ENCODE peak calls at places on chromosome 1, in four cellular contexts. One of them, this sample, is unnamed.

GRCh38 chr1:51305371-51305823 is 25.0 kb downstream of the TTC39A start:
- DNase-seq in retina: no peak
- DNase-seq in stimulated activated CD4-positive, alpha-beta T cell treated with anti-CD3 and anti-CD28 coated beads, Interleukin-12 subunit alpha, Interleukin-12 subunit beta, amount 100 ng/mL, for 4 hours: no peak
- DNase-seq in ovary: no peak
- DNase-seq in this sample: no peak

GRCh38 chr1:78165816-78166215 is 120.0 kb downstream of the GIPC2 start:
- DNase-seq in retina: no peak
- DNase-seq in stimulated activated CD4-positive, alpha-beta T cell treated with anti-CD3 and anti-CD28 coated beads, Interleukin-12 subunit alpha, Interleukin-12 subunit beta, amount 100 ng/mL, for 4 hours: no peak
- DNase-seq in ovary: no peak
- DNase-seq in this sample: no peak

GRCh38 chr1:107140703-107141490 is at the start of gene NTNG1:
- DNase-seq in retina: no peak
- DNase-seq in stimulated activated CD4-positive, alpha-beta T cell treated with anti-CD3 and anti-CD28 coated beads, Interleukin-12 subunit alpha, Interleukin-12 subunit beta, amount 100 ng/mL, for 4 hours: peak
- DNase-seq in ovary: no peak
- DNase-seq in this sample: peak

GRCh38 chr1:162250004-162250730 is 126.5 kb downstream of the SPATA46 start:
- DNase-seq in retina: no peak
- DNase-seq in stimulated activated CD4-positive, alpha-beta T cell treated with anti-CD3 and anti-CD28 coated beads, Interleukin-12 subunit alpha, Interleukin-12 subunit beta, amount 100 ng/mL, for 4 hours: no peak
- DNase-seq in ovary: no peak
- DNase-seq in this sample: no peak

GRCh38 chr1:168794057-168794456 is 65.1 kb upstream of the DPT start:
- DNase-seq in retina: no peak
- DNase-seq in stimulated activated CD4-positive, alpha-beta T cell treated with anti-CD3 and anti-CD28 coated beads, Interleukin-12 subunit alpha, Interleukin-12 subunit beta, amount 100 ng/mL, for 4 hours: no peak
- DNase-seq in ovary: no peak
- DNase-seq in this sample: no peak

GRCh38 chr1:68232354-68233148 is at the start of gene WLS:
- DNase-seq in retina: peak
- DNase-seq in stimulated activated CD4-positive, alpha-beta T cell treated with anti-CD3 and anti-CD28 coated beads, Interleukin-12 subunit alpha, Interleukin-12 subunit beta, amount 100 ng/mL, for 4 hours: no peak
- DNase-seq in ovary: peak
- DNase-seq in this sample: peak

GRCh38 chr1:10074059-10074854 is 41.5 kb downstream of the UBE4B start:
- DNase-seq in retina: no peak
- DNase-seq in stimulated activated CD4-positive, alpha-beta T cell treated with anti-CD3 and anti-CD28 coated beads, Interleukin-12 subunit alpha, Interleukin-12 subunit beta, amount 100 ng/mL, for 4 hours: peak
- DNase-seq in ovary: no peak
- DNase-seq in this sample: no peak

GRCh38 chr1:227944931-227945890 is 2.5 kb downstream of the WNT9A start:
- DNase-seq in retina: no peak
- DNase-seq in stimulated activated CD4-positive, alpha-beta T cell treated with anti-CD3 and anti-CD28 coated beads, Interleukin-12 subunit alpha, Interleukin-12 subunit beta, amount 100 ng/mL, for 4 hours: no peak
- DNase-seq in ovary: peak
- DNase-seq in this sample: peak

GRCh38 chr1:99950486-99950885 is 19.3 kb upstream of the SLC35A3 start:
- DNase-seq in retina: no peak
- DNase-seq in stimulated activated CD4-positive, alpha-beta T cell treated with anti-CD3 and anti-CD28 coated beads, Interleukin-12 subunit alpha, Interleukin-12 subunit beta, amount 100 ng/mL, for 4 hours: no peak
- DNase-seq in ovary: no peak
- DNase-seq in this sample: no peak

GRCh38 chr1:201276891-201277290 is 6.4 kb upstream of the PKP1 start:
- DNase-seq in retina: no peak
- DNase-seq in stimulated activated CD4-positive, alpha-beta T cell treated with anti-CD3 and anti-CD28 coated beads, Interleukin-12 subunit alpha, Interleukin-12 subunit beta, amount 100 ng/mL, for 4 hours: no peak
- DNase-seq in ovary: no peak
- DNase-seq in this sample: no peak

GRCh38 chr1:24910751-24911650 is 19.1 kb downstream of the RUNX3 start:
- DNase-seq in retina: no peak
- DNase-seq in stimulated activated CD4-positive, alpha-beta T cell treated with anti-CD3 and anti-CD28 coated beads, Interleukin-12 subunit alpha, Interleukin-12 subunit beta, amount 100 ng/mL, for 4 hours: no peak
- DNase-seq in ovary: no peak
- DNase-seq in this sample: no peak

GRCh38 chr1:30856260-30856790 is 52.2 kb downstream of the SDC3 start:
- DNase-seq in retina: peak
- DNase-seq in stimulated activated CD4-positive, alpha-beta T cell treated with anti-CD3 and anti-CD28 coated beads, Interleukin-12 subunit alpha, Interleukin-12 subunit beta, amount 100 ng/mL, for 4 hours: no peak
- DNase-seq in ovary: no peak
- DNase-seq in this sample: no peak